ENCODE peak calls at places on chromosomes 6 and 20, in six cellular contexts. A is IMR-90, R is neuronal stem cell, U is trophoblast cell, E is mesendoderm, G is H1. I is an unnamed sample. For H3K79me1 and H3K36me3, the result is how much of the 10 kb centered on the place peaks cover.

GRCh38 chr6:136566007-136566487 is 15.8 kb upstream of the MAP7 start:
- DNase-seq in A (no peak), R (no peak), U (no peak), E (no peak), G (no peak), I (no peak)

GRCh38 chr6:40054602-40055001 is 120.3 kb upstream of the MOCS1 start:
- DNase-seq in A (no peak), R (no peak), U (peak), E (no peak), G (no peak), I (no peak)

GRCh38 chr6:127618729-127619128 is 41.8 kb downstream of the C6orf58 start:
- DNase-seq in A (peak), R (no peak), U (no peak), E (no peak), G (no peak), I (no peak)

GRCh38 chr6:52801188-52801841 is 2.3 kb downstream of the GSTA1 start:
- DNase-seq in A (no peak), R (no peak), U (no peak), E (no peak), G (no peak), I (no peak)

GRCh38 chr6:13407709-13408695 is 79.4 kb downstream of the GFOD1 start:
- DNase-seq in A (peak), R (no peak), U (peak), E (no peak), G (no peak), I (peak)

GRCh38 chr6:6998194-6998569 is 109.6 kb upstream of the RREB1 start:
- DNase-seq in A (no peak), R (no peak), U (no peak), E (peak), G (no peak), I (peak)

GRCh38 chr20:34475979-34476736 is 40.1 kb upstream of the DYNLRB1 start:
- DNase-seq in A (peak), R (no peak), U (peak), E (no peak), G (no peak), I (no peak)

GRCh38 chr6:20205722-20206154 is 6.5 kb downstream of the MBOAT1 start:
- DNase-seq in A (no peak), R (no peak), U (no peak), E (no peak), G (no peak), I (peak)

GRCh38 chr6:110013396-110013795 is 35.3 kb downstream of the GPR6 start:
- DNase-seq in A (no peak), R (no peak), U (no peak), E (no peak), G (no peak), I (no peak)

GRCh38 chr6:36610576-36611336 is 16.6 kb downstream of the SRSF3 start:
- DNase-seq in A (no peak), R (no peak), U (peak), E (no peak), G (no peak), I (no peak)

GRCh38 chr20:53971096-53971683 is 99.2 kb downstream of the BCAS1 start:
- DNase-seq in A (no peak), R (no peak), U (no peak), E (no peak), G (no peak), I (no peak)

GRCh38 chr20:3729378-3729777 is 3.1 kb upstream of the HSPA12B start:
- DNase-seq in A (no peak), R (no peak), U (no peak), E (no peak), G (no peak), I (no peak)

GRCh38 chr6:81511423-81511822 is 241.1 kb downstream of the TENT5A start:
- DNase-seq in A (no peak), R (no peak), U (no peak), E (no peak), G (no peak), I (no peak)

GRCh38 chr6:148452921-148453320 is 110.3 kb downstream of the SASH1 start:
- DNase-seq in A (no peak), R (no peak), U (no peak), E (no peak), G (no peak), I (no peak)

GRCh38 chr20:62183426-62184142 is 756 bp downstream of the MTG2 start:
- DNase-seq in A (no peak), R (no peak), U (peak), E (no peak), G (no peak), I (peak)

GRCh38 chr6:115514656-115515055 is 546.0 kb downstream of the FRK start:
- DNase-seq in A (peak), R (no peak), U (no peak), E (peak), G (no peak), I (peak)

DNA sequence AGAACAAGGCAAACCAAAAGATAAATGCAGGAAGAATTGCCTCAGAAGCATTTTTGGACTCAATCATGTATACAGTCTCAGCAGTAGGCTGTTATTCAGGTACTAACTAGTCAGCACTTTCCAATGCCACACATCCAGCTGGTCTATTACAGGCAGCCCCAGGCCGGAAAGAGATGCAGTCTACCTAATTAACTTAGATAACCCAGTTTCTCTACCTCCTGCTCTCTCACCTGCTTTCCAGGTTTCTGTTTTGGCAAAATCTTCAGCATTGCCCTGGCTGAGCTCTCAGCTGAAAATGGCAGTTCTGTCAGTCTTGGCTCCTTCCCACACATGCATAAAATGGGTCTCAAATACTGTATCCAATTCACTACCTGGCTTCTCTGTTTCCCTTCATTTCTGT is 101.3 kb upstream of the UFL1 start:
- DNase-seq in A (no peak), R (no peak), U (no peak), E (no peak), G (no peak), I (no peak)
- H3K79me1 ChIP-seq in A (under half), R (under half), U (under half), E (under half), G (under half), I (under half)

DNA sequence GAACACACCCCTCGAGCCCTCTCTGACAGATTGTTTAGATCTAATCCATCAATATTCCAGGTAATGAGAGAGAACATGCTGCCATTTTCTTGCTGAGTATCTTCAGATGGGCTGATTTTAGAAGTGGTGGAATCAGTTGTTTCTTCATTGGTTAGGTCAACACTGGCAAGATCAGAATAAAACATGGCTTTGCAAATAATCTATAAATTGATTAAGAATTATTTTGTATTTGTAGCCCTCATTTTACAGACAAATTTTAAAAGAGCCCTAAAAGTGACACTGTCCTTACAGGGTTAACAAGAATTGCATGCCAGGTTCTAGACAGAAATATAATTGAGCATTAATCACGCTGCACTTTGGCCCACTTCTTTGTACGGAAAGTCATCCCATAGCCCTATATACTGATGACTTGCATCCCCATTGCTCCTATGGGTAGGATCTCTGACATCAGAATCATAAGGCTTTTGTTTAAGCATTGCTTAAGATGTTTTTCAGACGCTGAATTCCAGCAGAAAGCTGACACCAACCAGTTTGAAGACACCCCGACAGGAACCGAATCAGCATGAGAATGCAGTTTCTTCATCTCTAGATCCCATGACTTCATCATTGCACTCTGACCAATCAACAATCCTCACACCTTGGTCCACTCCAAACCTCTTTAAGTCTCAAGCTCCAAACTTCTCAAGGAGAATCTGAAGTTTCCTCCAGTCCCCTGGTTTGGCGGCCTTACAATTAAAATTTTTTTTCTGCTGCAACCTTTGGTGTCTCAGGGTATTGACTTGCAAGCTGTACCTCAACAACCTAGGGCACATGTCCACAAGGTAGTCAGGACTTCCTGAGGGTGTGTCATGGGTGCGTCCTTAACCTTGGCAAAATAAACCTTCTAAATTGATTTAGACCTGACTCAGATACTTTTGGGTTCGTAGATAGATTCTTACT is 7.9 kb downstream of the TDP2 start:
- DNase-seq in A (peak), R (no peak), U (peak), E (peak), G (no peak), I (peak)
- H3K36me3 ChIP-seq in A (under half), R (under half), U (under half), E (under half), G (under half), I (half or more)

DNA sequence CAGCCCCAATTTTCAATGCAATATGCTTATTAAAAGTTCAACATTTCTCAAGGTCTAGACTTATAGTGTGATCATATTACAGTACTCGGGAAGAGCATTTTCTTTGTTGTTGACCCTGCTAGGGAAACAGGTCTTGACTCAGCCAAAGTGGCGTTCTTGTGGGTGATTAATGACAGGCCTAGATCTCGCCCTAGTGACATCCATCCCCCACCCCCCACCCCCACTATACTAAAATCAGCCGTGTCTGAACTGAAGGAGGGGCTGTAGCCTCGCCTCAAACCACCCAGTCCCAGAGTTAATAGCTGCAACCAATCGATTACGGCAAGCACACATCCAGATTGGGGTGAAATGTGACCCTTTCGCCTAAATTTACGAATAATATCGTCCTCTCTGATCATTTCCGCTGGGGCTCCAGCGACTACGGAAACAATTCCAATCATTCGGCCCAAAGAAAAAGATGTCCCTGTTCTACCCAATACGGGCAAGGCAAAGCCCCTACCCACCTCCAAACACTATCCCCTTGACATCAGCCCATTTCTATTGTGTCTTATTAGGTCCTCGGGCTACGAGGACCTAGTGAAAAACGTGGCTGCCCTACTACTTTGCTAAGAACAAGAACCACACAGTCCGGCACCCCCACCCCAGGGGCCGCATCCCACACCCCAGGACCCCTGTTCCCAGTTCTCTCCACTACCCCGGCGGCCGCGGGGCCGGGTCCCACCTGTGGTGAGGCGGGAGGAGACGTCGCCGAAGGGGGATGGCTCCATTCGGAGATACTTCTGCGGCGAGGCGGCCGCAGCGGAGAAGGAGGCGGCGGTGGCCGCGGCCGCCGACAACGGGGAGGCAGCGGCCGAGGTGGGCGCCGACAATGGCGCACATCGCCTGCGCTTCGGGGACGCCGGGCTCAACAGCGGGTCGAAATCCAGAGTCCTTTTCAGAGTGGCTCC is 1.0 kb downstream of the AKIRIN2 start:
- DNase-seq in A (peak), R (peak), U (peak), E (peak), G (peak), I (peak)
- H3K4ac ChIP-seq in A (peak), R (no peak), U (peak), E (peak), G (peak), I (peak)

GRCh38 chr6:156146891-156147290 is 630.3 kb upstream of the ARID1B start:
- DNase-seq in A (no peak), R (no peak), U (no peak), E (no peak), G (no peak), I (no peak)
- H3K79me1 ChIP-seq in A (under half), R (under half), U (under half), E (under half), G (under half), I (under half)

GRCh38 chr6:150891886-150892485 is 26.5 kb downstream of the MTHFD1L start:
- DNase-seq in A (peak), R (peak), U (peak), E (peak), G (peak), I (peak)
- H3K36me3 ChIP-seq in A (under half), R (under half), U (under half), E (under half), G (under half), I (under half)

GRCh38 chr6:71471718-71472117 is 183.1 kb downstream of the OGFRL1 start:
- DNase-seq in A (no peak), R (no peak), U (no peak), E (no peak), G (no peak), I (no peak)
- H3K4ac ChIP-seq in A (no peak), R (no peak), U (no peak), E (no peak), G (no peak), I (no peak)

DNA sequence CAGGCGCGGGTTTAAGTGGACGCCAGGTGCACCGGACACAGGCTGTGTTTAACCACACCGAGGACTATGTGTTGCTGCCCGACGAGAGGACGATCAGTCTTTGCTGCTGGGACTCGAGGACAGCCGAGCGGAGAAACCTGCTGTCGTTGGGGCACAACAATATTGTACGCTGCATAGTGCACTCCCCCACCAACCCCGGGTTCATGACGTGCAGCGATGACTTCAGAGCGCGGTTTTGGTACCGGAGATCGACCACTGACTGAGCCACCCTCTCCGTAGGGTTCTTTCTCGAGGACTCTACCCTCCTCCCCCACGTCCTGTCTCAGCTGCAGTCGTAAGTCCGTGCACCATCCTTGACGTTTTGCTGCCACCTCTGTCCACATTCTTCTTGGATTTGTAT is 8.6 kb upstream of the CASS4 start:
- DNase-seq in A (no peak), R (no peak), U (no peak), E (no peak), G (no peak), I (no peak)
- H3K79me1 ChIP-seq in A (under half), R (under half), U (under half), E (under half), G (under half), I (under half)

I was measured in mesenchymal stem cell.